ENCODE peak calls at places on chromosome 19, in six cellular contexts. L is fibroblast of mammary gland, X is psoas muscle, W is retinal pigment epithelial cell, R is AG10803, U is A673. Z is an unnamed sample.

GRCh38 chr19:1967087-1967608 is 26.2 kb downstream of the CSNK1G2 start:
- DNase-seq in X (no peak), L (no peak), U (no peak), R (no peak), W (no peak), Z (no peak)

GRCh38 chr19:39448271-39448670 is 2.9 kb downstream of the SUPT5H start:
- DNase-seq in X (no peak), U (no peak), R (peak; percentile 49), L (peak; percentile 30), W (no peak), Z (no peak)

GRCh38 chr19:38917921-38918491 is 6.0 kb upstream of the CCER2 start:
- DNase-seq in W (no peak), X (no peak), U (no peak), L (peak; percentile 9), R (no peak), Z (no peak)

GRCh38 chr19:2341987-2342386 is 13.5 kb downstream of the SPPL2B start:
- DNase-seq in L (no peak), R (no peak), W (no peak), U (no peak), X (no peak), Z (no peak)

GRCh38 chr19:54364775-54365257 is at the start of gene LAIR1:
- DNase-seq in R (no peak), U (no peak), W (no peak), L (no peak), X (peak; percentile 35), Z (no peak)

GRCh38 chr19:39827216-39827615 is 6.7 kb downstream of the DYRK1B start:
- DNase-seq in U (no peak), X (no peak), R (no peak), W (no peak), L (no peak), Z (no peak)

GRCh38 chr19:49812452-49812996 is 568 bp downstream of the FUZ start:
- DNase-seq in W (no peak), L (no peak), R (no peak), U (no peak), X (no peak), Z (peak; percentile 88)

GRCh38 chr19:29872224-29872731 is 60.5 kb downstream of the CCNE1 start:
- DNase-seq in U (peak; percentile 33), L (no peak), X (no peak), W (no peak), R (no peak), Z (no peak)

GRCh38 chr19:40263440-40264313 is 21.5 kb downstream of the AKT2 start:
- DNase-seq in W (no peak), X (no peak), L (no peak), R (no peak), U (no peak), Z (no peak)

GRCh38 chr19:12789904-12790619 is 1.2 kb upstream of the JUNB start:
- DNase-seq in W (peak; percentile 77), X (peak; percentile 98), R (peak; percentile 97), U (peak; percentile 99), L (peak; percentile 90), Z (peak; percentile 99)

GRCh38 chr19:56119585-56119978 is 1.5 kb downstream of the ZNF787 start:
- DNase-seq in W (no peak), R (peak; percentile 55), L (peak; percentile 61), U (no peak), X (peak; percentile 63), Z (no peak)

GRCh38 chr19:30857966-30858490 is 485.8 kb downstream of the ZNF536 start:
- DNase-seq in X (no peak), W (no peak), U (no peak), L (no peak), R (no peak), Z (no peak)

GRCh38 chr19:53365899-53366493 is 491 bp downstream of the ZNF525 start:
- DNase-seq in U (no peak), R (peak; percentile 15), L (no peak), X (peak; percentile 14), W (no peak), Z (no peak)

GRCh38 chr19:18436651-18437478 is 1.1 kb downstream of the ISYNA1 start:
- DNase-seq in R (peak; percentile 65), X (peak; percentile 74), W (peak; percentile 76), U (peak; percentile 96), L (peak; percentile 69), Z (peak; percentile 62)
- H3K4me3 ChIP-seq in R (peak overlapping the region; percentile 59), X (peak overlapping the region; percentile 68), W (peak overlapping the region; percentile 67), U (peak overlapping the region; percentile 66), L (peak overlapping the region; percentile 10), Z (no peak overlapping the region)

DNA sequence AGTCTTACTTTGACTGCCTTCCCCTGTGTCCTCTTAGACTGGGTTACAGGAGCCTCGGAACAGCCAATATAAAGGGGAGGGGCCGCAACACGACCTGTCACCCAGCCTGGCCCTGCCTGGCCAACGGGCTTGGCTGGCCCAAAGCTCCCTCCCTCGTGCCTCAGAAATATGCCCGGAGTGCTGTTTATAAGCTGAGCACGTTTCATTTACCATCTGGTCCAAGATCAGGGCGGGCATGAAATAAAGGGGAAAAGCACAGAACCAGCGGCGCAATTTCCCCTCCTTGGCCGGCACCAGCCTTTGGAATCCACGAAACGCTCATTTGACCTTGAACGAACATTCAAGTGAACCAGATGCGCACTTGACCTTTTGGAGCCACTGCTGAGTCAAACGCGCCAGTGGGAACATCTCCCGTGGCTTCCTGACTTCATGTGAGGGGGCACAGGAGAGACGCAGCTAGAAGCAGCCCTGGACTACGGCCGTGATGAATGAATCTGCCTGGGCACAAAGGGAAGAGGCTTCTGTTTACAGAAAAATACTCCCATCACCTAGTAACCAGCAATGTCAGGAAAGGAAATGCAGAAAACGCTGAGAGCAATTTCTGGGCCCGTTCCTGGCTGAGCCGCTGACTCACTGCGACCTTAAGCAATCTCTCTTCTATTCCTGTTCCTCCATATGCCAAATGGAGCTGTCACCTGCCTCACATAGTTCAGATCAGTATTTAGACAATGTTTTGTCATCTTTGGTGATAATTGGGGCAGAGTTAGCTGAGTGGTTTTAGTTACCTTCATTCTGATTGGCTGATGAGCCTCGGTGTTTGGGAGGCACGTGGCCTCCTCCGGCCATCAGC is 53.3 kb downstream of the RFX2 start:
- DNase-seq in L (peak; percentile 97), X (peak; percentile 82), W (peak; percentile 86), U (peak; percentile 25), R (peak; percentile 99), Z (peak; percentile 96)
- H3K4me3 ChIP-seq in L (peak overlapping the region; percentile 21), X (peak overlapping the region; percentile 45), W (no peak overlapping the region), U (no peak overlapping the region), R (peak overlapping the region; percentile 39), Z (no peak overlapping the region)

GRCh38 chr19:15296353-15296752 is 36.0 kb downstream of the BRD4 start:
- DNase-seq in U (no peak), L (no peak), X (no peak), W (no peak), R (no peak), Z (no peak)
- H3K4me3 ChIP-seq in U (no peak overlapping the region), L (no peak overlapping the region), X (peak overlapping the region; percentile 4), W (no peak overlapping the region), R (no peak overlapping the region), Z (no peak overlapping the region)

GRCh38 chr19:58563034-58563573 is 4.7 kb upstream of the UBE2M start:
- DNase-seq in X (no peak), W (no peak), R (no peak), L (no peak), U (peak; percentile 33), Z (no peak)

GRCh38 chr19:58560921-58561320 is 2.5 kb upstream of the UBE2M start:
- DNase-seq in U (no peak), R (no peak), X (no peak), L (no peak), W (no peak), Z (no peak)

GRCh38 chr19:58563823-58564222 is 5.4 kb upstream of the UBE2M start:
- DNase-seq in L (no peak), R (no peak), W (no peak), U (no peak), X (no peak), Z (no peak)

GRCh38 chr19:58561373-58562125 is 3.1 kb upstream of the UBE2M start:
- DNase-seq in R (no peak), X (no peak), W (no peak), L (no peak), U (no peak), Z (no peak)

GRCh38 chr19:58562126-58563033 is 4.0 kb upstream of the UBE2M start:
- DNase-seq in X (peak; percentile 57), U (peak; percentile 51), W (no peak), R (peak; percentile 41), L (peak; percentile 41), Z (no peak)
- H3K4me3 ChIP-seq in X (peak overlapping the region; percentile 63), U (peak overlapping the region; percentile 43), W (peak overlapping the region; percentile 23), R (peak overlapping the region; percentile 51), L (peak overlapping the region; percentile 24), Z (peak overlapping the region; percentile 16)

DNA sequence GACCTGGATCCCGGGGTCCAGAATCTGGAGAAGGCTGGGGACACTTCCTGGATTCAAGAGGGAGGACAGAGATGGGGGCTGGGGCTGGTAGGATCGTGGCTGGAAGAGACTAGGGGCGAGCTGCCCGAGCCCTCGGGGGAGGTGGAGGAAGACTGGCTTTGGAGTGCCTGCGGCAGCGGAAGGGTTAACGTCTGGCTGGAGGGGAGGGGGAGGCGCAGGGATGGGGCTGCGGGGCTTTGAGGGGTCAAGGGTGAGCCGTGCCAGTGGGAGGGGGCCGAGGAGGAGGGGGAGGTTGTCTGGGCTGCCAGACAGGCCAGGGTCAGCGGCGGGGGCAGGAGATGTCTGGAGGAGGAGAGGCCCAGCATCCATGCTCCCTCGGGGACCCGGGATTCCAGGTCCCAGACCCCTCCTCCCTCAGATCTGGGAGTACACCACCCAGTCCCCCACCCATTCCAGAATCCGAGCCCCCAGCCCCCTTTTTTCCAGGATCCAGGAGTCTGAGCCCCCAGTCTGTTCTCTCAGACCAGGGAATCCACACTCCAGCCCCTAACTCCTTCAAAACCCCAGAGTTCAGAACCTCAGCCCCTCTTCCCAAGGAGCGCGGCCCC is 3.3 kb upstream of the SPACA6 start:
- DNase-seq in U (peak; percentile 45), R (peak; percentile 35), L (no peak), W (no peak), X (peak; percentile 52), Z (no peak)
- H3K4me3 ChIP-seq in U (peak overlapping the region; percentile 86), R (peak overlapping the region; percentile 98), L (peak overlapping the region; percentile 86), W (peak overlapping the region; percentile 75), X (peak overlapping the region; percentile 86), Z (peak overlapping the region; percentile 63)

GRCh38 chr19:7830823-7831222 is 805 bp downstream of the EVI5L start:
- DNase-seq in L (no peak), W (no peak), R (no peak), U (no peak), X (peak; percentile 13), Z (no peak)

GRCh38 chr19:7832781-7833180 is 2.8 kb downstream of the EVI5L start:
- DNase-seq in W (no peak), R (peak; percentile 22), X (no peak), L (no peak), U (no peak), Z (no peak)

GRCh38 chr19:7831452-7831851 is 1.4 kb downstream of the EVI5L start:
- DNase-seq in W (no peak), R (peak; percentile 46), L (peak; percentile 54), X (no peak), U (peak; percentile 26), Z (no peak)

GRCh38 chr19:7833225-7834156 is 3.5 kb downstream of the EVI5L start:
- DNase-seq in L (peak; percentile 89), W (no peak), U (peak; percentile 24), X (peak; percentile 60), R (peak; percentile 77), Z (peak; percentile 94)

DNA sequence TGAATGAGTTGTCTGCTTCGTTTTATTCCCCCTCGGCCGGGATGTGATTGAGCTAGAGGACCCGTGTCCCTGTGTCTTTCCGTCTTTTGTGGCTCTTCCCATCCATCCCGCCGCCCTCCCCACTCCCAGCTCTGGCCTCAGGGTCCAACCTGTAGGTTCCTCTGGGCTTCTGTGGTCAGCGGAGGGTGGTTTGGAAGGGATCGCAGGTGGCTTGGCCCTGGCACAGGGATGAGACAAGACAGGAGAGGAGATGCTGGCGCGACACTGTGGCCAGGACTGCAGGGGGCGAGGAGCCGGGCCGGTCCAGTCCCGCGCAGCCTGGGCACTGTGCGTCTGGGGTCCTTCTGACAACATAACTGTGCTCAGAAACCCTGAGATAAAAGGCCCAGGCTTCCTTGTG is 2.0 kb downstream of the EVI5L start:
- DNase-seq in L (no peak), W (no peak), R (no peak), U (no peak), X (no peak), Z (no peak)
- H3K4me3 ChIP-seq in L (no peak overlapping the region), W (no peak overlapping the region), R (no peak overlapping the region), U (no peak overlapping the region), X (no peak overlapping the region), Z (no peak overlapping the region)